ENCODE peak calls at places on chromosomes 7 and 10, in four cellular contexts. G is cardiac muscle cell, C is right atrium auricular region, S is GM12865. X is an unnamed sample.

GRCh38 chr7:71511361-71511807 is 379.4 kb downstream of the GALNT17 start:
- DNase-seq in G (peak), C (no peak), S (no peak), X (no peak)

GRCh38 chr7:141974831-141975230 is 1.3 kb upstream of the TAS2R38 start:
- DNase-seq in G (no peak), C (no peak), S (peak), X (no peak)

GRCh38 chr10:73648975-73649829 is 6.6 kb downstream of the SYNPO2L start:
- DNase-seq in G (peak), C (no peak), S (no peak), X (no peak)

GRCh38 chr10:31028076-31028475 is 3.6 kb downstream of the ZNF438 start:
- DNase-seq in G (no peak), C (no peak), S (no peak), X (no peak)

GRCh38 chr7:128410092-128410665 is 397 bp upstream of the IMPDH1 start:
- DNase-seq in G (peak), C (peak), S (no peak), X (no peak)

GRCh38 chr7:32941181-32941995 is 15.9 kb upstream of the FKBP9 start:
- DNase-seq in G (no peak), C (no peak), S (no peak), X (no peak)

GRCh38 chr7:50303894-50304157 is 690 bp upstream of the IKZF1 start:
- DNase-seq in G (no peak), C (no peak), S (no peak), X (no peak)

GRCh38 chr10:184911-185310 is 49.7 kb downstream of the ZMYND11 start:
- DNase-seq in G (no peak), C (no peak), S (no peak), X (no peak)

GRCh38 chr10:91856637-91857036 is 52.6 kb downstream of the FGFBP3 start:
- DNase-seq in G (peak), C (no peak), S (peak), X (no peak)

GRCh38 chr7:77800158-77800557 is 1.6 kb downstream of the PHTF2 start:
- DNase-seq in G (peak), C (no peak), S (peak), X (no peak)

GRCh38 chr10:37701781-37702493 is 155.5 kb downstream of the ZNF248 start:
- DNase-seq in G (no peak), C (no peak), S (no peak), X (no peak)

GRCh38 chr7:157712666-157713235 is 375.9 kb downstream of the DNAJB6 start:
- DNase-seq in G (no peak), C (no peak), S (no peak), X (no peak)

GRCh38 chr10:3484306-3485187 is 300.5 kb downstream of the KLF6 start:
- DNase-seq in G (peak), C (no peak), S (peak), X (no peak)

GRCh38 chr10:787933-788651 is 98.6 kb upstream of the DIP2C start:
- DNase-seq in G (no peak), C (peak), S (no peak), X (peak)

GRCh38 chr7:47302560-47302959 is 279.4 kb downstream of the TNS3 start:
- DNase-seq in G (no peak), C (peak), S (no peak), X (no peak)

GRCh38 chr7:33722383-33723096 is 182.8 kb upstream of the BMPER start:
- DNase-seq in G (peak), C (no peak), S (no peak), X (no peak)

GRCh38 chr7:108097703-108098102 is 32.5 kb downstream of the LAMB4 start:
- DNase-seq in G (no peak), C (no peak), S (peak), X (no peak)

GRCh38 chr7:73678862-73679261 is 4.4 kb downstream of the DNAJC30 start:
- DNase-seq in G (peak), C (no peak), S (no peak), X (no peak)

GRCh38 chr7:125605241-125605640 is 675.6 kb upstream of the POT1 start:
- DNase-seq in G (no peak), C (no peak), S (no peak), X (no peak)

GRCh38 chr10:33476757-33477273 is 142.3 kb upstream of the NRP1 start:
- DNase-seq in G (no peak), C (no peak), S (no peak), X (no peak)

GRCh38 chr10:43845121-43845520 is 196.4 kb upstream of the ZNF32 start:
- DNase-seq in G (no peak), C (peak), S (no peak), X (no peak)

GRCh38 chr10:43844236-43844635 is 195.6 kb upstream of the ZNF32 start:
- DNase-seq in G (no peak), C (no peak), S (no peak), X (no peak)

GRCh38 chr10:43843331-43844101 is 194.8 kb upstream of the ZNF32 start:
- DNase-seq in G (no peak), C (peak), S (no peak), X (no peak)

GRCh38 chr10:43846968-43847367 is 198.3 kb upstream of the ZNF32 start:
- DNase-seq in G (no peak), C (no peak), S (no peak), X (no peak)

DNA sequence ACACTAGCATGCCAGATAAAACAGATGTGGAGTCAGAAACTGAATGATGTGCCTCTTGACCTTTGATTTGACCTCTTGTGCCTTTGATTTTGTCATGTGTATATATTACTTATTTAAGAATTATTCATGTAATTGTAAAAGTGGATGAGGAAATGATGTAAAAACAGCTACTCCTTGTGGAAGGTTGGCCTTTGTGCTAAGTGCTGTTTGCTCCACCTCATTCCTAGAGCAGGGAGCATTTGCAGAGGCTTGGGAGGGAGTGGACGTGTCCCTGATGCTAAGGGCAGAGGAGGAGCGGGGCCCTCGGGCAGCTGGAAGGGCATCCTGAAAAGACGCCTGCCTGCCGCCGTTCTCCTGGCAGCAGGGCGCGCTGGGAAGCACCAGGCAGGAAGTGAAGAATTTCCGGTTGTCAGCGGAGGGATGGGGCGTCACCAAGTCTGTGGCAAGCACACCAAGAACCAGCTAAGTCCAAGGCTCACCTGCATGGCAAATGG is 197.6 kb upstream of the ZNF32 start:
- DNase-seq in G (no peak), C (peak), S (peak), X (no peak)
- TF ChIP-seq CTCF in G (peak), C (no peak), S (no peak), X (no peak)

DNA sequence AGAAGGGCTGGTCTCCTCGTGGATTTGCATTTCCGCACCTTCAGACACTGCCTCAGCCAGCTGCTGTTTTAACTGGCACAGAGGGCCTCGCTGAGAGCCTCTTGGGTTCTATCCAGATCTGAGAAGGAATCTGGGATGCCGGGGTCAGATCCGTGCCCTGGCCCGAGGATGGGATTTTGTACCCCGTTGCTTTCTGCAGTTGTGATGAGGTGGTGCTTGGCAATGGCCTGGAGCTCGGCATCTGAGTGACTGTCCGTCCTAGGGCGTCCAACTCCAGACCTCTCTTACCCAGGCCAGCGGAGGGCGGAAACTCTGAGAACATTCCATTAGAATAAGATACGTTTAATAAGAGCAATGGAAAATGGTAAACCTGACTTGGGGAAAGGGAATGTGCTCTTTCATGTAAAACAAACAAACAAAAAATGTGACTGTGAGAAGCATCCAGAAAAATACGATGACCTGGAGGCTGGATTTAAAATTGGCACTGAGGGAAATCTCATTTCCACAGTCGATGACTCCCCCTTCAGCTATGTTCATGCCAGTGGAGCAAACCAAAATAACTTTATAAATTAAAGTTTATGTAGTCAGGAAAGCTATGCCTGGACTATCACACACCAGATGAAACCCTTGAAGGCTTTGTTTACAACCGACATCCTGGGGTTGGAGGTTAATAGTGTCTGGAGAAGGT is 39.6 kb downstream of the GRK5 start:
- DNase-seq in G (no peak), C (peak), S (no peak), X (no peak)
- TF ChIP-seq CTCF in G (no peak), C (no peak), S (no peak), X (no peak)

GRCh38 chr7:138885383-138886147 is 87.6 kb upstream of the ATP6V0A4 start:
- DNase-seq in G (no peak), C (no peak), S (peak), X (no peak)
- TF ChIP-seq CTCF in G (no peak), C (no peak), S (peak), X (peak)

GRCh38 chr10:117001144-117001543 is 3.8 kb downstream of the SHTN1 start:
- DNase-seq in G (no peak), C (no peak), S (no peak), X (no peak)

GRCh38 chr10:117002206-117002605 is 2.8 kb downstream of the SHTN1 start:
- DNase-seq in G (no peak), C (no peak), S (no peak), X (no peak)

GRCh38 chr10:116998172-116998571 is 6.8 kb downstream of the SHTN1 start:
- DNase-seq in G (no peak), C (no peak), S (no peak), X (no peak)

GRCh38 chr10:117003336-117003735 is 1.7 kb downstream of the SHTN1 start:
- DNase-seq in G (no peak), C (no peak), S (no peak), X (no peak)

GRCh38 chr10:117000580-117000979 is 4.4 kb downstream of the SHTN1 start:
- DNase-seq in G (no peak), C (no peak), S (no peak), X (no peak)
- TF ChIP-seq CTCF in G (no peak), C (no peak), S (no peak), X (no peak)

GRCh38 chr7:44307905-44308740 is 17.3 kb downstream of the CAMK2B start:
- DNase-seq in G (no peak), C (peak), S (no peak), X (peak)
- TF ChIP-seq CTCF in G (no peak), C (no peak), S (no peak), X (no peak)